ENCODE peak calls at places on chromosomes 11 and 22, in six cellular contexts. C is PC-9, M is RWPE1, U is OCI-LY7, S is cardiac muscle cell, Q is right cardiac atrium. N is an unnamed sample.

GRCh38 chr11:57459112-57460016 is 964 bp upstream of the RTN4RL2 start:
- DNase-seq in C (no peak), S (no peak), M (no peak), U (peak; percentile 58), Q (no peak), N (no peak)

GRCh38 chr11:35166369-35167360 is 27.7 kb downstream of the CD44 start:
- DNase-seq in M (peak; percentile 92), S (peak; percentile 55), U (no peak), Q (peak; percentile 50), C (peak; percentile 98), N (peak; percentile 86)

GRCh38 chr11:16630651-16631050 is 107.8 kb upstream of the C11orf58 start:
- DNase-seq in M (no peak), C (no peak), U (no peak), S (no peak), Q (no peak), N (no peak)

GRCh38 chr22:30890689-30891442 is 77.7 kb downstream of the MORC2 start:
- DNase-seq in M (peak; percentile 10), Q (no peak), C (peak; percentile 41), U (peak; percentile 22), S (peak; percentile 36), N (peak; percentile 23)

GRCh38 chr11:120505801-120506425 is 5.6 kb upstream of the GRIK4 start:
- DNase-seq in M (no peak), Q (no peak), C (no peak), S (no peak), U (no peak), N (no peak)

GRCh38 chr11:123973816-123974215 is 3.8 kb downstream of the OR10S1 start:
- DNase-seq in S (peak; percentile 78), Q (no peak), U (no peak), M (peak; percentile 84), C (no peak), N (peak; percentile 17)

GRCh38 chr11:73078631-73079030 is 63.5 kb downstream of the FCHSD2 start:
- DNase-seq in S (no peak), U (no peak), Q (no peak), M (no peak), C (no peak), N (no peak)

GRCh38 chr11:86261328-86261727 is 16.8 kb downstream of the EED start:
- DNase-seq in S (no peak), Q (no peak), U (no peak), M (no peak), C (no peak), N (no peak)

GRCh38 chr22:31092161-31092560 is 11.0 kb downstream of the SMTN start:
- DNase-seq in Q (peak; percentile 40), S (no peak), M (no peak), U (no peak), C (no peak), N (no peak)

GRCh38 chr11:63445720-63446119 is 45.2 kb downstream of the PLAAT5 start:
- DNase-seq in C (no peak), M (peak; percentile 22), U (no peak), S (peak; percentile 5), Q (no peak), N (peak; percentile 71)

GRCh38 chr11:68643576-68643975 is 40.8 kb upstream of the GAL start:
- DNase-seq in U (no peak), S (peak; percentile 41), C (no peak), M (no peak), Q (no peak), N (peak; percentile 27)

GRCh38 chr11:31509017-31509411 is 408 bp downstream of the IMMP1L start:
- DNase-seq in U (no peak), S (no peak), M (no peak), C (no peak), Q (no peak), N (no peak)

GRCh38 chr11:99489561-99489960 is 468.8 kb downstream of the CNTN5 start:
- DNase-seq in U (no peak), M (no peak), S (peak; percentile 60), C (no peak), Q (no peak), N (no peak)

GRCh38 chr11:134529212-134530096 is 117.4 kb upstream of the B3GAT1 start:
- DNase-seq in S (no peak), Q (no peak), C (no peak), M (no peak), U (no peak), N (no peak)

GRCh38 chr22:43883012-43883661 is 8.7 kb downstream of the PNPLA5 start:
- DNase-seq in C (peak; percentile 81), U (peak; percentile 75), M (peak; percentile 55), Q (no peak), S (peak; percentile 66), N (peak; percentile 71)

GRCh38 chr11:73326929-73327811 is 19.1 kb downstream of the ARHGEF17 start:
- DNase-seq in S (peak; percentile 38), C (peak; percentile 60), U (no peak), M (no peak), Q (peak; percentile 36), N (no peak)

DNA sequence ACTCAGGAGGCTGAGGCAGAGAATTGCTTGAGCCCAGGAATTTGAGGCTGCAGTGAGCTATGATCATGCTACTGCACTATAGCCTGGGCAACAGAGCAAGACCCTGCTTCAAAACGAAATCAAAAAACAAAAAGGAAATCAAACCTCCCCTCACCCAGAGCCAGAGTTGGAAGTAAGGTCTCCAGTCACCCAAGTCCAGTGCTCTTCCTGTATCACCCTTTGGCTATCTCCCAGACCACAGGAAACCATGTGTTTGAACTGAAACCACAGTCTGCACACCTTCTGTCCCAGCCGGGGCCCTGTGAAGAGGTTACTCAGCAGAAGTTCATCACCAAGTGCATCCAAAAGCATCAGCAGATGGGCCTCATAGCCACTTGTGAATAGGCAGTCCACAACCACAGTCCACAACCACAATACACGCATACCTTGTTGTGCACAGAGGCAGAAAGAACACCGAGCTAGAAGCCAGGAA is 4.6 kb downstream of the MYH9 start:
- DNase-seq in S (peak; percentile 60), M (no peak), U (peak; percentile 77), Q (no peak), C (peak; percentile 85), N (peak; percentile 73)
- H3K27ac ChIP-seq in S (no peak overlapping the region), M (peak overlapping the region; percentile 68), U (peak overlapping the region; percentile 56), Q (peak overlapping the region; percentile 17), C (peak overlapping the region; percentile 21), N (peak overlapping the region; percentile 31)

GRCh38 chr22:32815059-32815458 is 13.6 kb downstream of the TIMP3 start:
- DNase-seq in S (no peak), C (no peak), M (no peak), Q (no peak), U (no peak), N (no peak)

GRCh38 chr22:32819120-32819519 is 17.6 kb downstream of the TIMP3 start:
- DNase-seq in C (no peak), U (no peak), S (no peak), Q (no peak), M (no peak), N (no peak)

GRCh38 chr22:32818446-32819115 is 17.1 kb downstream of the TIMP3 start:
- DNase-seq in C (no peak), S (no peak), U (no peak), Q (no peak), M (no peak), N (no peak)

GRCh38 chr22:32815943-32816342 is 14.4 kb downstream of the TIMP3 start:
- DNase-seq in Q (peak; percentile 80), S (no peak), U (no peak), M (no peak), C (no peak), N (no peak)

GRCh38 chr22:32817137-32817536 is 15.6 kb downstream of the TIMP3 start:
- DNase-seq in S (no peak), M (no peak), Q (no peak), C (no peak), U (no peak), N (no peak)
- H3K27ac ChIP-seq in S (no peak overlapping the region), M (no peak overlapping the region), Q (peak overlapping the region; percentile 77), C (peak overlapping the region; percentile 24), U (no peak overlapping the region), N (no peak overlapping the region)

GRCh38 chr22:39926175-39927152 is 25.6 kb downstream of the GRAP2 start:
- DNase-seq in M (no peak), Q (no peak), C (no peak), U (no peak), S (no peak), N (no peak)
- H3K27ac ChIP-seq in M (no peak overlapping the region), Q (no peak overlapping the region), C (no peak overlapping the region), U (no peak overlapping the region), S (no peak overlapping the region), N (no peak overlapping the region)

DNA sequence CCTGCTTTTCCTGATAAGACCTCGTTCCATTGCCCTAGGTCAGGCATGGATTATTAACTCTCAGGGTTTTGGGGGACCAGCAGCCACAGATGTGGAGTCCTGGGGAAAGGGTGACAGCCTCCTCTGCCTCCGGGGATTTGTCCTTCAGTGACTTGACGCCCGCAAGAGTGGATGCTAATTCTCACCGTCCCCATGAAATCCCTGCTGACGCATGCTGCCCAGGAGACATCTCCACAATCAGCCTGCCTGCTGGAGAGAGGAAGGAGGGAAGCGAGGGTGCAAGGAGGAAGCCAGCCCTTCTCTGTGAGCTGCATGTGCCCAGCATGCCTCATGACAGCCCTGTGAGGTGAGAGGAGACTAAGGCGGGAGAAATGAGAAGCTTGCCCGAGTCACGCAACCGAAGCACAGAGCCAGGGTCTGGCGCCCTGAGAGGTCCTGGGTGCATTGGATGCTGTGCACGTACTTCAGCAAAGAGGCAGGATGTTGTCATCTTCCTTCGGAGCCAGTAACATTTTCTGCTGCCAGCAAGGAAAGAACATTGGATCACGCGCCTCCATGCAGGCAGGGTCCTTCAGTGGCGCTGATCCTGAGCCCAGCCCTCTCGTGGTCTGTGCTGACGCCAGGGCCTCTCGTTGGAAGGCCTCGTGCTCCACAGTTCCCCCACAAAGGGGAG is 27.3 kb upstream of the KRTAP5-6 start:
- DNase-seq in S (no peak), Q (peak; percentile 58), C (no peak), U (no peak), M (no peak), N (no peak)
- H3K27ac ChIP-seq in S (no peak overlapping the region), Q (no peak overlapping the region), C (no peak overlapping the region), U (no peak overlapping the region), M (no peak overlapping the region), N (no peak overlapping the region)

GRCh38 chr22:45051946-45052345 is 42.1 kb upstream of the PHF21B start:
- DNase-seq in S (no peak), U (no peak), M (no peak), C (no peak), Q (no peak), N (no peak)
- H3K27ac ChIP-seq in S (no peak overlapping the region), U (no peak overlapping the region), M (no peak overlapping the region), C (no peak overlapping the region), Q (no peak overlapping the region), N (no peak overlapping the region)

GRCh38 chr11:10388574-10388973 is 66.5 kb upstream of the AMPD3 start:
- DNase-seq in S (peak; percentile 74), C (no peak), M (no peak), Q (peak; percentile 61), U (no peak), N (no peak)
- H3K27ac ChIP-seq in S (no peak overlapping the region), C (no peak overlapping the region), M (no peak overlapping the region), Q (peak overlapping the region; percentile 68), U (no peak overlapping the region), N (no peak overlapping the region)

N was measured in brain microvascular endothelial cell.